ENCODE peak calls at places on chromosomes 5 and 9, in four cellular contexts. D, B, S and R are unnamed samples.

GRCh38 chr9:3916984-3917383 is 382.9 kb downstream of the GLIS3 start:
- DNase-seq in B (no peak), D (no peak), S (no peak), R (no peak)

GRCh38 chr5:56908942-56909293 is 478 bp upstream of the SETD9 start:
- DNase-seq in B (peak), D (no peak), S (no peak), R (no peak)

GRCh38 chr9:124818431-124819281 is 34.6 kb upstream of the WDR38 start:
- DNase-seq in S (peak), D (peak), B (peak), R (no peak)

GRCh38 chr5:124865603-124866354 is 119.3 kb upstream of the ZNF608 start:
- DNase-seq in S (no peak), B (no peak), D (no peak), R (no peak)

GRCh38 chr9:88578486-88579362 is 43.7 kb downstream of the NXNL2 start:
- DNase-seq in S (peak), B (peak), D (peak), R (peak)

GRCh38 chr9:77807295-77807694 is 159.2 kb upstream of the GNA14 start:
- DNase-seq in D (no peak), S (peak), B (no peak), R (no peak)

GRCh38 chr5:156414381-156414780 is 87.4 kb downstream of the SGCD start:
- DNase-seq in B (no peak), S (no peak), D (no peak), R (no peak)

GRCh38 chr5:172624083-172624995 is 16.7 kb upstream of the NEURL1B start:
- DNase-seq in B (no peak), D (no peak), S (no peak), R (no peak)

GRCh38 chr9:133635506-133635902 is 659 bp upstream of the DBH start:
- DNase-seq in D (no peak), B (no peak), S (no peak), R (no peak)

GRCh38 chr9:123316053-123316718 is 39.8 kb upstream of the CRB2 start:
- DNase-seq in B (no peak), S (peak), D (peak), R (no peak)

GRCh38 chr9:136769710-136770191 is 5.4 kb upstream of the LCN15 start:
- DNase-seq in S (no peak), D (peak), B (peak), R (no peak)

GRCh38 chr5:131171276-131171815 is 602 bp downstream of the LYRM7 start:
- DNase-seq in S (peak), B (peak), D (no peak), R (no peak)

GRCh38 chr5:75612211-75612579 is 942 bp downstream of the ANKDD1B start:
- DNase-seq in S (no peak), B (peak), D (no peak), R (no peak)

GRCh38 chr9:83299094-83299493 is 236.2 kb upstream of the RASEF start:
- DNase-seq in S (no peak), D (no peak), B (no peak), R (no peak)

GRCh38 chr9:32430720-32431119 is 46.3 kb downstream of the ACO1 start:
- DNase-seq in B (no peak), S (no peak), D (no peak), R (no peak)

GRCh38 chr5:133496631-133497030 is 115.7 kb downstream of the FSTL4 start:
- DNase-seq in D (no peak), S (no peak), B (no peak), R (no peak)
- TF ChIP-seq TARDBP in D (no peak), S (no peak), B (no peak), R (no peak)

GRCh38 chr9:94681508-94681907 is 42.2 kb upstream of the FBP1 start:
- DNase-seq in S (peak), D (peak), B (peak), R (peak)
- TF ChIP-seq TARDBP in S (no peak), D (no peak), B (no peak), R (no peak)

DNA sequence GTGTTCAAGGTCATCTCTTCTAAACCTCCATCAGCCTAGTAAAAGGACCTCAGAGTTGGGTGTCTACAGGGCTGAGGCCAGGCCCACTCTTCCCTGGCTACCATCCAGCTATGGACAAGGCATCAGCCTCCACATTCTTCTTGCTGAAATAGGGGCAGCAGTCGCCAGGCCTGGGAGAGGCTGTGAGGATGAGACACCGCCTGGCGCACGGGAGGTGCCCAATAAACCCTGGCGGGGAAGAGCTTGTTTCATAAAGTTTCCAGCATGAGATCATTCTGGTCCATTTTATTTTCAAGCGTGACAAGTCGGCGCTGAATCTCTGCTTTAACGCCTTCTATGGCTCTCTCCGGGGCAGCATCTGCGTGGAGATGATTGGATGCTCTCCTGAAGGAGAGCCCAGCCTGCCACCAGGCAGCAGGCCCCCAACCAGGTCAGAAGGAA is 153.4 kb downstream of the OLFM1 start:
- DNase-seq in D (no peak), B (no peak), S (no peak), R (no peak)
- TF ChIP-seq TARDBP in D (no peak), B (no peak), S (no peak), R (no peak)

DNA sequence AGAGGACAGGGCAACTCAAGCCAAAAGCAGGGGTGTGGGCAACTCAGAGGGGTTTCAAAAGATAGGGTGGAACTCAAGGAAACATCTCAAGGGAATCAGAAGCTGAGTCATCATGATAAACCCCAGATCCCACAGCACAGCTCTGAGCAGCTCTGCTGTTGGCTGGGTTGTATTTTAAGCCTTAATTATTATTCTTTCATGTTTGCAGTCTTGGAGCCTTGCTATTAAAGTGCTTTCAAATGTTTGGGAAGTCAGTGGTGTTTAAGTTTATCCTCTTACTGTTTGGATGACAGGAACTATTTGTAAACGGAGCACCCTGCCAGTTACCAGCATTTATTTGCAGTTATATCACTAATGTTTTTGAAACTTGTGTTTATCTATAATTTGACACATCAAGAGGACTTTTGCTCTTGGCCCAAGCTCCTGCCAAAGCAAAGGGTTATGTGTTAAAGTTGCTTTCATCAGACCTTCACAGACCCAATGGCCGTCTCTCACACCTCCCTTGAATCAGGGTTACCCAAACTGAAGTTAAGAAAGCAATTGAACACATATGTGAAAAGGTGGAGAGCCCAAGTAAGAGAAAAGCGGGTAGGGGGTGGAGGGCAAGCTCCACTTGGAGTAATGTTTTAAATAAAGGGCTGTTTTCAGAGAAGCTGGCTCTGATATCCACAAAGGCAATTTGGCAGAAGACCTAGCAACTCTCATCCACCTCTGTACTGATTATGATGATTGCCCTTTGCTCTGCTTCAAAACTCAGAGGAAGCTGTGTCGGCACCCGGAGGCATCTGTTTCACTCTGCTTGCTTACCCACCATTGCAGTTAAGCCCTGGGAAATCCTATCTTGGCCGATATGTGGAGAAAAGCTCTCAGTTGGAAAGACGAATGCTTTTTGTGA is 141.0 kb upstream of the SPDL1 start:
- DNase-seq in S (no peak), B (no peak), D (no peak), R (no peak)
- TF ChIP-seq TARDBP in S (no peak), B (no peak), D (no peak), R (no peak)